ENCODE peak calls at places on chromosomes 3 and 15, in four cellular contexts. E, V, W and C are unnamed samples.

GRCh38 chr3:128472462-128473179 is 5.9 kb upstream of the DNAJB8 start:
- DNase-seq in E (no peak), V (no peak), W (no peak), C (no peak)

GRCh38 chr15:95715116-95715888 is 615.2 kb upstream of the NR2F2 start:
- DNase-seq in E (no peak), V (no peak), W (no peak), C (no peak)

GRCh38 chr3:13294442-13295351 is 125.4 kb downstream of the NUP210 start:
- DNase-seq in E (no peak), V (no peak), W (peak), C (no peak)

GRCh38 chr3:125055165-125055912 is 458 bp downstream of the HEG1 start:
- DNase-seq in E (no peak), V (peak), W (peak), C (no peak)

GRCh38 chr3:4986175-4986610 is 7.0 kb downstream of the BHLHE40 start:
- DNase-seq in E (peak), V (no peak), W (no peak), C (no peak)

GRCh38 chr3:140252812-140253656 is 318.0 kb downstream of the CLSTN2 start:
- DNase-seq in E (no peak), V (no peak), W (no peak), C (no peak)

GRCh38 chr15:31437686-31438085 is 111.1 kb downstream of the KLF13 start:
- DNase-seq in E (no peak), V (no peak), W (no peak), C (no peak)

GRCh38 chr3:15390460-15390859 is 36.9 kb downstream of the METTL6 start:
- DNase-seq in E (no peak), V (peak), W (no peak), C (no peak)

GRCh38 chr3:55549172-55549571 is 62.1 kb upstream of the WNT5A start:
- DNase-seq in E (peak), V (peak), W (no peak), C (no peak)

GRCh38 chr3:114110439-114110838 is 53.9 kb downstream of the QTRT2 start:
- DNase-seq in E (peak), V (no peak), W (peak), C (no peak)
- H3K9ac ChIP-seq in E (no peak), V (no peak), W (no peak), C (no peak)

GRCh38 chr15:67137951-67138935 is 72.8 kb downstream of the SMAD3 start:
- DNase-seq in E (peak), V (peak), W (peak), C (no peak)
- H3K4me3 ChIP-seq in E (no peak), V (peak), W (no peak), C (no peak)

GRCh38 chr3:42653560-42654330 is at the start of gene ZBTB47:
- DNase-seq in E (peak), V (peak), W (peak), C (no peak)
- H3K9ac ChIP-seq in E (peak), V (peak), W (peak), C (peak)

GRCh38 chr3:111858641-111859040 is 424 bp upstream of the PHLDB2 start:
- DNase-seq in E (peak), V (no peak), W (peak), C (no peak)
- H3K4me3 ChIP-seq in E (peak), V (peak), W (peak), C (peak)